ENCODE peak calls at places on chromosomes 2 and 18, in six cellular contexts. One of them, this sample, is unnamed.

GRCh38 chr2:104850322-104851184 is 3.4 kb upstream of the POU3F3 start:
- DNase-seq in BJ: no peak
- DNase-seq in tibial artery: no peak
- DNase-seq in A549: no peak
- DNase-seq in mucosa of descending colon: no peak
- DNase-seq in AG04450: no peak
- DNase-seq in this sample: no peak

GRCh38 chr2:112020561-112020960 is 34.5 kb upstream of the TMEM87B start:
- DNase-seq in tibial artery: no peak
- DNase-seq in A549: no peak
- DNase-seq in BJ: no peak
- DNase-seq in AG04450: no peak
- DNase-seq in mucosa of descending colon: no peak
- DNase-seq in this sample: no peak

GRCh38 chr2:113067681-113068080 is at the start of gene IL1F10:
- DNase-seq in mucosa of descending colon: no peak
- DNase-seq in BJ: no peak
- DNase-seq in tibial artery: no peak
- DNase-seq in A549: no peak
- DNase-seq in AG04450: no peak
- DNase-seq in this sample: no peak

GRCh38 chr2:7094113-7094760 is 177.0 kb downstream of the RNF144A start:
- DNase-seq in A549: no peak
- DNase-seq in BJ: no peak
- DNase-seq in mucosa of descending colon: peak
- DNase-seq in AG04450: no peak
- DNase-seq in tibial artery: no peak
- DNase-seq in this sample: no peak

GRCh38 chr18:58396966-58397365 is 231.9 kb downstream of the ALPK2 start:
- DNase-seq in mucosa of descending colon: no peak
- DNase-seq in AG04450: no peak
- DNase-seq in tibial artery: no peak
- DNase-seq in A549: no peak
- DNase-seq in BJ: no peak
- DNase-seq in this sample: no peak

GRCh38 chr18:47949197-47949596 is 18.7 kb upstream of the SMAD2 start:
- DNase-seq in A549: no peak
- DNase-seq in AG04450: no peak
- DNase-seq in BJ: no peak
- DNase-seq in mucosa of descending colon: no peak
- DNase-seq in tibial artery: no peak
- DNase-seq in this sample: no peak

GRCh38 chr2:50575232-50575631 is 456.7 kb downstream of the NRXN1 start:
- DNase-seq in AG04450: no peak
- DNase-seq in BJ: no peak
- DNase-seq in mucosa of descending colon: no peak
- DNase-seq in A549: no peak
- DNase-seq in tibial artery: no peak
- DNase-seq in this sample: no peak

GRCh38 chr2:9539530-9539929 is 16.1 kb downstream of the ADAM17 start:
- DNase-seq in BJ: no peak
- DNase-seq in A549: no peak
- DNase-seq in AG04450: no peak
- DNase-seq in tibial artery: no peak
- DNase-seq in mucosa of descending colon: no peak
- DNase-seq in this sample: no peak

GRCh38 chr2:217974389-217975005 is 28.3 kb downstream of the TNS1 start:
- DNase-seq in A549: no peak
- DNase-seq in BJ: no peak
- DNase-seq in AG04450: no peak
- DNase-seq in tibial artery: peak
- DNase-seq in mucosa of descending colon: no peak
- DNase-seq in this sample: no peak

DNA sequence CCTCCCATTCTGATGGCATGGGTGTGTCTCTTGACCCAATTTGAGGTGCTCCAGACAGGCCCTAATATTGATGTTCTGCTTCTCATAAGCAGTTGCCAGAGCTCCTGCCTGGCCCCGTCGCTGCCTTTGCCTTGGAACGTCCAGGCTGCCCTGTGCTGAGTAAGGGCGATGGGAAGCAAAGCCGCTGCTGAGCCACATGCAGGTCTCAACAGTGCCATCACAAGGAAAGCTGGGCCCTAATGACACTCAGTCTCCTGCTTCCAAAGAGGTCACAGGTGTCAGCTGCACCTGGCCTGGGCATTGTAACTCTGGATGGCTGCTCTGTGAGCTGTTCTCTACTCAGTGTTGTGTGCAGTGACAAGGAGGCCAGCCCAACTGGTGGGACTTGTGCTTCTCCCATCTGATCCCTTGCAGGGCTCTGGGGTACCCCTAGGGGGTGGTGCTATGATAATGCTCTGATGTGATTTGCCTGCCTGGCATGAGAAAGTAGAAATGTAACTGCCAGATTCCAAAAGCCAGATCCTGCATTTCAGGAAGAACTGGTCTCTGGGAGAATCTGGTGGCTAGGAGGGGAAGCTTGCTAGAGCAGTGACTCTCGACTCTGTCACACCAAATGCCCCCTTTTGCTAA is 8.7 kb downstream of the TTC39C start:
- DNase-seq in BJ: no peak
- DNase-seq in AG04450: no peak
- DNase-seq in tibial artery: no peak
- DNase-seq in A549: peak
- DNase-seq in mucosa of descending colon: no peak
- DNase-seq in this sample: no peak
- TF ChIP-seq CTCF in BJ: peak
- TF ChIP-seq CTCF in AG04450: no peak
- TF ChIP-seq CTCF in tibial artery: no peak
- TF ChIP-seq CTCF in A549: no peak
- TF ChIP-seq CTCF in mucosa of descending colon: no peak
- TF ChIP-seq CTCF in this sample: no peak

DNA sequence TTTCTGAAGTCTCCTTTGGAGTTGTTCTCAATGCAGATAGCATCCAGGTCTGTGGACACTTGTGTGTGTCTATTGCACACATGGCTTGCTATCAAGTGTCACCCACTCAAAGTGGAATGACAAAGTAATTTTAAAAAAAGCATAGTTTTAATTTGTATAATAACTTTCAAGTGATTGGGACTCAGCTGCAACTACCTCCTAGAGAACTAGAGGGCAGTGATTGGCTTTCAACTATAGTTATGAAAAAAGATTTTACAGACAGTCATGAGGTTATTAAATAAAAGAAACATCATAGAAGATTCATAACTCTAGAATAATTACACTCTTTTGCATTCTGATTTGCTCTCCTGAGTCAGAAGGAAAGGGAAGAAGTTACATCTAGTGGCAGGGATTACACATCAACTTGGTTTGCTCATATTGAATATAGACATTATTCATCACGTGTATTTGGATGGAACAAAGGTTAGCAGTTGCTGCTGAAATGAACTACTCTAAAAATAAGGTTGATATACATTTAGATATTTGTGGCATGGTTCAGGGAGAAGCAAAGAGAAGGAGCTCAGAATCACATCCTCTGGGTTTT is 4.7 kb downstream of the GPR39 start:
- DNase-seq in mucosa of descending colon: no peak
- DNase-seq in tibial artery: no peak
- DNase-seq in AG04450: no peak
- DNase-seq in A549: no peak
- DNase-seq in BJ: no peak
- DNase-seq in this sample: no peak
- TF ChIP-seq CTCF in mucosa of descending colon: no peak
- TF ChIP-seq CTCF in tibial artery: no peak
- TF ChIP-seq CTCF in AG04450: peak
- TF ChIP-seq CTCF in A549: no peak
- TF ChIP-seq CTCF in BJ: peak
- TF ChIP-seq CTCF in this sample: no peak

GRCh38 chr2:1588994-1589611 is 155.2 kb downstream of the PXDN start:
- DNase-seq in tibial artery: no peak
- DNase-seq in BJ: no peak
- DNase-seq in mucosa of descending colon: no peak
- DNase-seq in A549: no peak
- DNase-seq in AG04450: no peak
- DNase-seq in this sample: no peak
- TF ChIP-seq CTCF in tibial artery: no peak
- TF ChIP-seq CTCF in BJ: no peak
- TF ChIP-seq CTCF in mucosa of descending colon: no peak
- TF ChIP-seq CTCF in A549: no peak
- TF ChIP-seq CTCF in AG04450: no peak
- TF ChIP-seq CTCF in this sample: no peak

GRCh38 chr2:158457826-158458616 is 1.3 kb downstream of the PKP4 start:
- DNase-seq in tibial artery: peak
- DNase-seq in mucosa of descending colon: peak
- DNase-seq in A549: peak
- DNase-seq in BJ: no peak
- DNase-seq in AG04450: no peak
- DNase-seq in this sample: peak
- TF ChIP-seq CTCF in tibial artery: peak
- TF ChIP-seq CTCF in mucosa of descending colon: no peak
- TF ChIP-seq CTCF in A549: no peak
- TF ChIP-seq CTCF in BJ: peak
- TF ChIP-seq CTCF in AG04450: peak
- TF ChIP-seq CTCF in this sample: no peak

DNA sequence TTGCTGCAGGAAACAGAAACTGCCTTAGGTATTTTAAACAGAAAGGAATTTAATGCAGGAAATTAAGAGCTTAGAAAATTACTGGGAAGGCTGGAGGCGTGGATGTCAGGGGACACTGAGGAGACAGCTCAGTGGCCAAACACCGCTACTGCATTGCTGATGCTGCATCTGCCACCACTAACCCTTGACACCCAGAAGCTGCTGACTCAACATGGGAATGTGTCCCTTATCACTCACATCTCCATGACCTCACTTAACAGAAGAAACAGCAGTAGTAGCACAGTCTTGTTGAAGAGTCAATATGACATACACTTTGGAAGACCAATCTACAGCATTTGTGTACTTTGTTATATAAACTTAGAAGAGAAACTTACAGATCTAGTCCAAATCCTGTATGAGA is 906.1 kb downstream of the SLC4A3 start:
- DNase-seq in A549: peak
- DNase-seq in mucosa of descending colon: no peak
- DNase-seq in tibial artery: no peak
- DNase-seq in BJ: no peak
- DNase-seq in AG04450: no peak
- DNase-seq in this sample: no peak
- TF ChIP-seq CTCF in A549: no peak
- TF ChIP-seq CTCF in mucosa of descending colon: no peak
- TF ChIP-seq CTCF in tibial artery: no peak
- TF ChIP-seq CTCF in BJ: peak
- TF ChIP-seq CTCF in AG04450: peak
- TF ChIP-seq CTCF in this sample: no peak

This sample was measured in mesothelial cell of epicardium.